ENCODE peak calls at places on chromosomes 7 and 10, in four cellular contexts. Z, Q, V and W are unnamed samples.

GRCh38 chr10:71757450-71757918 is 15.8 kb downstream of the VSIR start:
- DNase-seq in Z (no peak), Q (no peak), V (no peak), W (no peak)

GRCh38 chr10:69716711-69717560 is 84.8 kb upstream of the COL13A1 start:
- DNase-seq in Z (peak; percentile 91), Q (peak; percentile 35), V (peak; percentile 31), W (no peak)

GRCh38 chr10:129031233-129032150 is 435.5 kb upstream of the MGMT start:
- DNase-seq in Z (peak; percentile 80), Q (peak; percentile 15), V (peak; percentile 18), W (no peak)

GRCh38 chr10:58400609-58401008 is 15.4 kb downstream of the TFAM start:
- DNase-seq in Z (no peak), Q (no peak), V (no peak), W (no peak)

GRCh38 chr10:124003481-124004371 is 89.7 kb downstream of the CHST15 start:
- DNase-seq in Z (no peak), Q (no peak), V (no peak), W (no peak)

GRCh38 chr7:2149672-2150444 is 82.9 kb downstream of the MAD1L1 start:
- DNase-seq in Z (no peak), Q (peak; percentile 20), V (no peak), W (no peak)

GRCh38 chr7:100153713-100154519 is 4.6 kb downstream of the TRAPPC14 start:
- DNase-seq in Z (no peak), Q (no peak), V (no peak), W (no peak)

GRCh38 chr7:100943693-100944092 is 5.6 kb upstream of the MUC3A start:
- DNase-seq in Z (no peak), Q (no peak), V (no peak), W (no peak)

GRCh38 chr7:117132385-117133120 is 179.3 kb downstream of the ST7 start:
- DNase-seq in Z (no peak), Q (no peak), V (no peak), W (peak; percentile 79)

GRCh38 chr10:60872451-60872850 is 71.5 kb downstream of the RHOBTB1 start:
- DNase-seq in Z (no peak), Q (no peak), V (no peak), W (no peak)

GRCh38 chr7:474605-475424 is 44.8 kb downstream of the PDGFA start:
- DNase-seq in Z (no peak), Q (no peak), V (no peak), W (no peak)

GRCh38 chr7:151249034-151249731 is 689 bp upstream of the SMARCD3 start:
- DNase-seq in Z (peak; percentile 38), Q (no peak), V (peak; percentile 68), W (no peak)

GRCh38 chr10:31018977-31019376 is 12.7 kb downstream of the ZNF438 start:
- DNase-seq in Z (no peak), Q (peak; percentile 81), V (no peak), W (no peak)

GRCh38 chr10:132593900-132594876 is 56.6 kb downstream of the INPP5A start:
- DNase-seq in Z (no peak), Q (no peak), V (no peak), W (no peak)

GRCh38 chr7:49443515-49443914 is 329.9 kb upstream of the VWC2 start:
- DNase-seq in Z (no peak), Q (no peak), V (no peak), W (no peak)

GRCh38 chr7:4738711-4739527 is 36.5 kb upstream of the AP5Z1 start:
- DNase-seq in Z (peak; percentile 59), Q (peak; percentile 77), V (peak; percentile 83), W (peak; percentile 71)

GRCh38 chr7:73648593-73649332 is 18.9 kb upstream of the VPS37D start:
- DNase-seq in Z (no peak), Q (no peak), V (no peak), W (no peak)

GRCh38 chr7:73645643-73646182 is 21.4 kb upstream of the MLXIPL start:
- DNase-seq in Z (no peak), Q (no peak), V (no peak), W (no peak)

GRCh38 chr7:73646785-73647724 is 20.6 kb upstream of the VPS37D start:
- DNase-seq in Z (no peak), Q (no peak), V (no peak), W (no peak)

GRCh38 chr7:73650524-73650923 is 17.1 kb upstream of the VPS37D start:
- DNase-seq in Z (no peak), Q (no peak), V (no peak), W (no peak)

DNA sequence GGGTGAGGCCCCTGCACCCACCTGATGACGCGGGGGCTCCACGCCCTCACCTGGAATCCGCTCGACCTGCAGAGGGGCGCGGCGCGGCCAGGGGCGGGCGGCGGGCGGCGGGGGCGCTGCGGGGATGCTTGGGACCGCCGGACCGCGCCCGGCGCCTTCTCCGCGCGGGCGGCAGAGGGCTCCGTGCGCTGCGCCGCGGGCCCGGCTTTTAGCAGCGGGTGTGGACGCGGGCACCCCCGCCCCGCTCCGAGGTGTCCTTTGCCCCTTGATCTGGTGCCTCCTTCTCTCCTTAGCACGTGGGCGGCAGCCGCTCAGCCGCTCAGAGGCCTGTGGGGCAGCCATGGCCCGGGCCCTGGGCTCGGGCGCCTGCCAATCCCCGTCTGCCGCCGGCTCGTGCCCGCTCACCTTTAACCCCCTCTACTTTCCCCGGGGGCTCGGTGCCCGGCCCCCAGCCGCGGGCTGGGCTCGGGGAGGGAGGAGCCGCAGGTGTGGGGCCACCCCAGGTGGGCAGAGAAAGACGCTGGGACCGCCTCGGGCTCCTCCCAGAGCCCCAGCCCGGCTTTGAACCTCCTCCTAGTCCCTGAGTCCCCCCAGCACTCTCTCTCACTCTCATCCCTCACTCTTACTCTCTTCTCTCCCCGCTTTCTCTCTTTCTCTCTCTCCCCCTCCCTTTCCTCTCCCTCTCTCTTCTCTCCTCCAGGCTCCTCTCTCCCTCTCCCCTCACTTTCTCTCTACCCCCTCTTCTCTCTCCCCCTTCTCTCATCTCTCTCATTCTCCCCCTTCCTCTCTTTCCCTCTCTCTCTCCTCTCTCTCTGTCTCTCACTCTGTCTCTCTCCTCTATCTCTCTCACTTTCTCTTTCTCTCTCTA is 19.7 kb upstream of the VPS37D start:
- DNase-seq in Z (peak; percentile 62), Q (peak; percentile 41), V (no peak), W (no peak)
- H3K4me3 ChIP-seq in Z (peak overlapping the region; percentile 76), Q (peak overlapping the region; percentile 45), V (no peak overlapping the region), W (peak overlapping the region; percentile 40)

GRCh38 chr7:22858274-22858639 is 35.6 kb upstream of the TOMM7 start:
- DNase-seq in Z (no peak), Q (no peak), V (no peak), W (no peak)
- H3K4me3 ChIP-seq in Z (no peak overlapping the region), Q (no peak overlapping the region), V (no peak overlapping the region), W (no peak overlapping the region)

DNA sequence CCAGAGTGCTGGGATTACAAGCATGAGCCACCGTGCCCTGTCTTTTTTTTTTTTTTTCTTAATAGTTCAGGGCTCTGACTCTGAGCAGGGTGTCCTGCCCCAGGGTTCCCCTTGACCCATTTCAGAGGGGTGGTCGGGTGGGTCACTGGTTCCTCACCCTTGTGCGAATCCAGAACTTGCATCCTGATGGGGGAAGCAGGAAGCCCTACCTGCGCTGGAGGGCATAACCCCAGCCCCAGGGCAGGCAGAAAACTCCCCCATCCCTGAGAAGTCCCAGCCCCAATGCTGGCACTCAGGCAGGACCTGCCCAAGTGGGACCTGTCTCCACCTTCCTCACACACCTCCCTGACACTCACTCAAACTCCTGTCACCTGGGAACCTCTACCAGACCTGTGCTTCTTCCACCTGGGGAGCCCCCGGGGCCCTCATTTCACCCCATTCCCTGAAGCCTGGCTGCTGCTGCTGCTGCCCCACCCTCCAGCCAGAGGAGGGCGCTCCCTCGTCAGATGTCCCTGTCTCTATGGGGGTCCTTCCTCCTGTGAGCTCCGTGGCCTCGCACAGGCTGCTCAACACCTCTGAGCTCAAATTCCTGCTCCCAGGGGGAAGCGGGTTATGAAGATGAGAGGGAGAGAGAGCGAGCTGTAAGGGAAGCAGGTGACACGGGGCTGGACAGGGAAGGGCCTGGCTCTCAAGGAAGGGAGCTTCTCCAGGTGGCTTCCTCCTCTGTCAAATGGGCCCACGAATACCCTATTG is 15.1 kb upstream of the ZNF273 start:
- DNase-seq in Z (peak; percentile 92), Q (peak; percentile 27), V (no peak), W (no peak)
- H3K4me3 ChIP-seq in Z (peak overlapping the region; percentile 79), Q (peak overlapping the region; percentile 76), V (no peak overlapping the region), W (no peak overlapping the region)

GRCh38 chr7:130952477-130952876 is 218.5 kb upstream of the KLF14 start:
- DNase-seq in Z (peak; percentile 49), Q (no peak), V (no peak), W (no peak)
- H3K4me3 ChIP-seq in Z (no peak overlapping the region), Q (no peak overlapping the region), V (no peak overlapping the region), W (no peak overlapping the region)

GRCh38 chr10:120850911-120851865 is at the start of gene WDR11:
- DNase-seq in Z (peak; percentile 98), Q (peak; percentile 90), V (peak; percentile 96), W (peak; percentile 76)

GRCh38 chr10:120854388-120854787 is 3.2 kb downstream of the WDR11 start:
- DNase-seq in Z (no peak), Q (no peak), V (no peak), W (no peak)
- H3K4me3 ChIP-seq in Z (no peak overlapping the region), Q (no peak overlapping the region), V (no peak overlapping the region), W (no peak overlapping the region)

GRCh38 chr7:64876792-64877713 is 26.0 kb upstream of the ZNF273 start:
- DNase-seq in Z (peak; percentile 91), Q (no peak), V (peak; percentile 0), W (no peak)
- H3K4me3 ChIP-seq in Z (peak overlapping the region; percentile 61), Q (no peak overlapping the region), V (no peak overlapping the region), W (peak overlapping the region; percentile 4)

GRCh38 chr10:110267246-110267645 is 37.5 kb downstream of the SMNDC1 start:
- DNase-seq in Z (no peak), Q (no peak), V (no peak), W (no peak)

GRCh38 chr10:110268442-110268841 is 36.3 kb downstream of the SMNDC1 start:
- DNase-seq in Z (no peak), Q (no peak), V (no peak), W (no peak)

GRCh38 chr10:110269641-110270318 is 34.9 kb downstream of the SMNDC1 start:
- DNase-seq in Z (no peak), Q (peak; percentile 59), V (no peak), W (peak; percentile 40)

GRCh38 chr10:110265573-110266193 is 39.0 kb downstream of the SMNDC1 start:
- DNase-seq in Z (no peak), Q (no peak), V (no peak), W (no peak)

DNA sequence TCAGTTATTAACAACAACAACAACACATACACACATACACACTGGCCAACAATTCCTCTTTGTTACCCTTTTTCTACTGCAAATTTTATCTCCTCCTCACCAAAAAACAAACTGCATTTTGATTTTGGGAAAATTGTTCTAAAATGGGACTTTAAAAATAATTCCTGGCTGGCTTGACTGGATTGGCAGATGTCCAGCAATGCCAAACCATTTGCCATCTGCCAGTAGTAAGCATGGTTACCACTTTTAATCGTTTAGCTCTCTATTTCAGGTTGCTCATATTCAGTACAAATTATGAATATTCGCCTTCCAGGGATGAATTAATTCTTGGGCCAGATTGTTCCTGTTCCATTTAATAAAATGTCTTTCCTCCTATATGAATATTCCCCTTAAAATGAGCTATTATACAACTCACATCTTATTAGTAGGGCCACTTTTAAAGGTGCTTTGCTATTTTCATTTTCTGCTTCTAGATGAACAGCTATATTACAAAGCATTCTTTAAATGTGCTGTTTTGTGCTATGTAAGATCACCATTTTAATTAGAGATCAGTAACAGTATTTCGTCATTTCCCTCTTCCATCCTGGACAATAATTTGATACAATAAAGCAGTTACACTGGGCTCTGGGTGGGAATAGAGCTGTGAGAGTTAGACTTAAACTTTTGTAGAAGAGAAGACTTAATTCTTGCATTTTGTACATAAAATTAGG is 35.6 kb downstream of the SMNDC1 start:
- DNase-seq in Z (no peak), Q (no peak), V (no peak), W (no peak)
- H3K4me3 ChIP-seq in Z (no peak overlapping the region), Q (peak overlapping the region; percentile 16), V (no peak overlapping the region), W (no peak overlapping the region)

GRCh38 chr7:158724658-158725505 is 20.3 kb upstream of the NCAPG2 start:
- DNase-seq in Z (no peak), Q (no peak), V (no peak), W (no peak)
- H3K4me3 ChIP-seq in Z (no peak overlapping the region), Q (no peak overlapping the region), V (no peak overlapping the region), W (no peak overlapping the region)